ENCODE peak calls at places on chromosomes 1 and 21, in nine cellular contexts. K, C, A, S, D, W, V, X and Q are unnamed samples.

GRCh38 chr1:29849038-29849750 is 612.9 kb downstream of the PTPRU start:
- DNase-seq in C (no peak), A (no peak), V (peak; percentile 50), W (peak; percentile 53), D (peak; percentile 26), X (peak; percentile 89), S (no peak), K (peak; percentile 76), Q (peak; percentile 32)

GRCh38 chr1:230680300-230681025 is 33.5 kb downstream of the AGT start:
- DNase-seq in W (no peak), X (no peak), S (no peak), V (no peak), K (no peak), C (no peak), D (no peak), A (no peak), Q (no peak)

GRCh38 chr1:245240648-245241165 is 85.9 kb downstream of the KIF26B start:
- DNase-seq in D (no peak), S (no peak), W (no peak), C (no peak), K (no peak), A (no peak), V (no peak), X (no peak), Q (no peak)

GRCh38 chr1:219505886-219506285 is 107.0 kb downstream of the ZC3H11B start:
- DNase-seq in A (peak; percentile 28), C (no peak), D (no peak), S (no peak), W (no peak), K (no peak), V (no peak), X (no peak), Q (peak; percentile 53)

GRCh38 chr1:182565537-182565936 is 23.5 kb downstream of the RNASEL start:
- DNase-seq in K (no peak), D (no peak), W (no peak), C (no peak), S (no peak), V (no peak), A (no peak), X (no peak), Q (peak; percentile 2)

GRCh38 chr1:89657886-89658285 is 25.0 kb downstream of the LRRC8C start:
- DNase-seq in C (no peak), K (no peak), V (no peak), A (no peak), D (no peak), X (no peak), W (no peak), S (no peak), Q (no peak)

GRCh38 chr1:223326776-223327175 is 37.2 kb downstream of the SUSD4 start:
- DNase-seq in W (no peak), S (no peak), X (no peak), A (no peak), C (no peak), D (no peak), V (no peak), K (no peak), Q (peak; percentile 39)

GRCh38 chr1:30521261-30521865 is 202.0 kb downstream of the MATN1 start:
- DNase-seq in D (no peak), A (no peak), V (no peak), W (no peak), C (peak; percentile 33), X (no peak), S (no peak), K (no peak), Q (no peak)

GRCh38 chr1:150551784-150552691 is 2.8 kb downstream of the ADAMTSL4 start:
- DNase-seq in A (peak; percentile 73), K (no peak), S (no peak), W (peak; percentile 96), V (no peak), D (peak; percentile 90), X (no peak), C (peak; percentile 90), Q (peak; percentile 89)

GRCh38 chr1:166089804-166090203 is 77.0 kb downstream of the FAM78B start:
- DNase-seq in X (peak; percentile 27), A (no peak), C (no peak), V (no peak), D (no peak), W (no peak), K (no peak), S (no peak), Q (no peak)

GRCh38 chr1:12186277-12186985 is 19.6 kb downstream of the TNFRSF1B start:
- DNase-seq in D (no peak), W (no peak), K (no peak), S (no peak), C (no peak), X (no peak), A (no peak), V (no peak), Q (no peak)

GRCh38 chr1:29332204-29332603 is 95.9 kb downstream of the PTPRU start:
- DNase-seq in X (peak; percentile 95), W (peak; percentile 37), K (peak; percentile 85), D (no peak), C (no peak), V (peak; percentile 75), A (no peak), S (no peak), Q (peak; percentile 18)

GRCh38 chr1:40092811-40093617 is 4.0 kb downstream of the PPT1 start:
- DNase-seq in W (no peak), X (no peak), S (no peak), K (no peak), A (no peak), C (no peak), V (no peak), D (no peak), Q (peak; percentile 20)

GRCh38 chr1:64623750-64624445 is 121.0 kb upstream of the RAVER2 start:
- DNase-seq in A (no peak), S (no peak), D (peak; percentile 76), X (no peak), V (no peak), C (no peak), W (peak; percentile 34), K (no peak), Q (peak; percentile 95)

GRCh38 chr1:93963585-93963984 is 54.4 kb upstream of the GCLM start:
- DNase-seq in A (no peak), W (peak; percentile 24), C (no peak), V (no peak), X (no peak), K (no peak), S (peak; percentile 49), D (no peak), Q (no peak)

GRCh38 chr1:200488375-200489165 is 78.7 kb upstream of the ZNF281 start:
- DNase-seq in X (peak; percentile 91), W (peak; percentile 89), A (peak; percentile 70), S (peak; percentile 44), D (peak; percentile 79), K (peak; percentile 54), C (peak; percentile 65), V (peak; percentile 73), Q (peak; percentile 88)

GRCh38 chr1:91779603-91780021 is 106.3 kb downstream of the TGFBR3 start:
- DNase-seq in X (no peak), V (no peak), S (no peak), D (no peak), K (no peak), W (no peak), C (no peak), A (no peak), Q (no peak)

GRCh38 chr1:223756002-223756775 is 43.9 kb downstream of the CAPN2 start:
- DNase-seq in V (no peak), D (no peak), A (no peak), W (no peak), X (no peak), K (no peak), C (no peak), S (no peak), Q (no peak)

GRCh38 chr1:15712158-15712557 is 23.9 kb upstream of the SLC25A34 start:
- DNase-seq in K (no peak), S (no peak), C (no peak), X (no peak), D (no peak), W (no peak), V (no peak), A (no peak), Q (no peak)

GRCh38 chr1:208866351-208866750 is 622.2 kb upstream of the PLXNA2 start:
- DNase-seq in W (no peak), X (no peak), K (no peak), S (no peak), D (no peak), C (no peak), A (no peak), V (no peak), Q (no peak)

GRCh38 chr1:167648978-167649752 is 19.1 kb downstream of the RCSD1 start:
- DNase-seq in D (no peak), C (no peak), X (peak; percentile 24), S (no peak), K (no peak), V (no peak), A (no peak), W (no peak), Q (no peak)

GRCh38 chr1:7915826-7916225 is 24.8 kb downstream of the TNFRSF9 start:
- DNase-seq in K (no peak), A (no peak), C (no peak), X (no peak), W (no peak), D (no peak), S (no peak), V (no peak), Q (no peak)

GRCh38 chr1:43021547-43022474 is 63.1 kb upstream of the SLC2A1 start:
- DNase-seq in X (no peak), K (no peak), A (no peak), S (no peak), C (no peak), V (no peak), D (peak; percentile 96), W (no peak), Q (no peak)

GRCh38 chr1:99005537-99005942 is 879 bp upstream of the PLPPR5 start:
- DNase-seq in K (peak; percentile 29), X (peak; percentile 70), A (no peak), S (no peak), C (no peak), D (no peak), V (peak; percentile 15), W (peak; percentile 29), Q (peak; percentile 1)

GRCh38 chr21:31945576-31945975 is 72.8 kb downstream of the HUNK start:
- DNase-seq in K (no peak), W (peak; percentile 81), D (no peak), A (peak; percentile 62), C (no peak), V (no peak), S (no peak), X (no peak), Q (peak; percentile 65)

GRCh38 chr1:91948501-91949355 is 473 bp upstream of the BRDT start:
- DNase-seq in X (peak; percentile 17), S (no peak), W (no peak), D (no peak), A (no peak), V (no peak), K (no peak), C (no peak), Q (no peak)

GRCh38 chr1:221100196-221100950 is 221.1 kb downstream of the HLX start:
- DNase-seq in X (no peak), C (no peak), D (no peak), A (peak; percentile 76), S (no peak), K (no peak), W (peak; percentile 91), V (no peak), Q (peak; percentile 87)

GRCh38 chr1:155893389-155894142 is 17.6 kb downstream of the RIT1 start:
- DNase-seq in D (peak; percentile 71), C (no peak), X (no peak), S (peak; percentile 70), W (peak; percentile 93), V (no peak), A (no peak), K (no peak), Q (peak; percentile 75)

GRCh38 chr1:91732991-91733390 is 153.0 kb downstream of the TGFBR3 start:
- DNase-seq in C (no peak), A (no peak), W (no peak), K (no peak), D (no peak), X (no peak), S (no peak), V (no peak), Q (no peak)